ENCODE peak calls at places on chromosomes 11 and 22, in eight cellular contexts. I is neural progenitor cell, C is endothelial cell of umbilical vein, P is HCT116, E is Karpas-422, Q is GM12878, H is fibroblast of lung, W is hepatocyte. U is an unnamed sample.

GRCh38 chr11:3109434-3109833 is 52.2 kb upstream of the CARS1 start:
- DNase-seq in I (no peak), P (no peak), C (no peak), Q (no peak), E (no peak), H (no peak), W (no peak), U (no peak)

GRCh38 chr11:65278351-65278750 is 16.6 kb downstream of the POLA2 start:
- DNase-seq in H (no peak), I (no peak), W (no peak), P (no peak), Q (no peak), C (no peak), E (no peak), U (no peak)

GRCh38 chr11:122375687-122376399 is 259.8 kb upstream of the BLID start:
- DNase-seq in H (peak), I (no peak), P (peak), Q (peak), E (no peak), W (no peak), C (no peak), U (no peak)

GRCh38 chr11:103051158-103051801 is 40.7 kb downstream of the DCUN1D5 start:
- DNase-seq in H (no peak), E (no peak), Q (no peak), C (no peak), P (no peak), I (no peak), W (no peak), U (no peak)

GRCh38 chr11:126829716-126830115 is 170.9 kb downstream of the KIRREL3 start:
- DNase-seq in W (no peak), C (no peak), P (no peak), H (no peak), I (no peak), E (no peak), Q (no peak), U (no peak)

GRCh38 chr11:40271361-40271760 is 1188.1 kb downstream of the LRRC4C start:
- DNase-seq in C (no peak), I (no peak), Q (no peak), W (no peak), E (no peak), H (no peak), P (no peak), U (no peak)

GRCh38 chr11:118790357-118791014 is 478 bp downstream of the DDX6 start:
- DNase-seq in I (peak), H (peak), Q (peak), W (peak), C (peak), P (no peak), E (peak), U (peak)

GRCh38 chr11:71997594-71997993 is 1.1 kb upstream of the IL18BP start:
- DNase-seq in I (no peak), Q (no peak), P (no peak), E (no peak), H (no peak), C (no peak), W (no peak), U (no peak)

GRCh38 chr11:113289341-113290187 is 24.8 kb upstream of the TTC12 start:
- DNase-seq in E (peak), I (peak), P (peak), Q (peak), W (peak), H (peak), C (peak), U (peak)

GRCh38 chr22:50343541-50343935 is 411 bp downstream of the PPP6R2 start:
- DNase-seq in H (no peak), I (no peak), C (no peak), P (no peak), Q (no peak), E (peak), W (no peak), U (no peak)

GRCh38 chr22:19619144-19620009 is 94.9 kb upstream of the SEPTIN5 start:
- DNase-seq in C (peak), I (no peak), P (no peak), W (no peak), Q (peak), E (peak), H (no peak), U (peak)

GRCh38 chr11:47388697-47389576 is 10.6 kb upstream of the SPI1 start:
- DNase-seq in W (no peak), C (no peak), E (no peak), H (no peak), P (no peak), Q (no peak), I (no peak), U (no peak)

GRCh38 chr11:115944596-115944995 is 440.4 kb upstream of the CADM1 start:
- DNase-seq in C (no peak), P (no peak), Q (no peak), E (no peak), W (no peak), I (no peak), H (no peak), U (no peak)

GRCh38 chr11:63567044-63567840 is 4.1 kb upstream of the PLAAT2 start:
- DNase-seq in I (no peak), Q (peak), H (peak), E (no peak), C (peak), W (peak), P (peak), U (peak)

GRCh38 chr11:86034710-86035109 is 34.2 kb downstream of the PICALM start:
- DNase-seq in H (no peak), P (no peak), C (peak), W (no peak), I (no peak), E (no peak), Q (no peak), U (no peak)

GRCh38 chr11:1628506-1629325 is 859 bp upstream of the KRTAP5-5 start:
- DNase-seq in H (peak), Q (no peak), W (peak), P (no peak), I (peak), E (peak), C (peak), U (peak)

GRCh38 chr11:11882539-11882938 is 40.8 kb downstream of the USP47 start:
- DNase-seq in W (no peak), P (no peak), H (no peak), I (no peak), E (no peak), C (peak), Q (no peak), U (no peak)

GRCh38 chr22:17769716-17770082 is 4.6 kb downstream of the BID start:
- DNase-seq in E (no peak), H (no peak), C (no peak), I (no peak), W (no peak), Q (no peak), P (no peak), U (no peak)

GRCh38 chr22:17770180-17771077 is 3.8 kb downstream of the BID start:
- DNase-seq in W (no peak), I (no peak), P (no peak), E (no peak), Q (no peak), C (no peak), H (no peak), U (no peak)

GRCh38 chr22:17772249-17772962 is 1.9 kb downstream of the BID start:
- DNase-seq in I (no peak), W (no peak), P (no peak), C (no peak), Q (no peak), E (no peak), H (no peak), U (no peak)

GRCh38 chr22:17767236-17768065 is 6.8 kb downstream of the BID start:
- DNase-seq in I (no peak), E (no peak), C (no peak), Q (peak), H (no peak), P (no peak), W (no peak), U (no peak)

DNA sequence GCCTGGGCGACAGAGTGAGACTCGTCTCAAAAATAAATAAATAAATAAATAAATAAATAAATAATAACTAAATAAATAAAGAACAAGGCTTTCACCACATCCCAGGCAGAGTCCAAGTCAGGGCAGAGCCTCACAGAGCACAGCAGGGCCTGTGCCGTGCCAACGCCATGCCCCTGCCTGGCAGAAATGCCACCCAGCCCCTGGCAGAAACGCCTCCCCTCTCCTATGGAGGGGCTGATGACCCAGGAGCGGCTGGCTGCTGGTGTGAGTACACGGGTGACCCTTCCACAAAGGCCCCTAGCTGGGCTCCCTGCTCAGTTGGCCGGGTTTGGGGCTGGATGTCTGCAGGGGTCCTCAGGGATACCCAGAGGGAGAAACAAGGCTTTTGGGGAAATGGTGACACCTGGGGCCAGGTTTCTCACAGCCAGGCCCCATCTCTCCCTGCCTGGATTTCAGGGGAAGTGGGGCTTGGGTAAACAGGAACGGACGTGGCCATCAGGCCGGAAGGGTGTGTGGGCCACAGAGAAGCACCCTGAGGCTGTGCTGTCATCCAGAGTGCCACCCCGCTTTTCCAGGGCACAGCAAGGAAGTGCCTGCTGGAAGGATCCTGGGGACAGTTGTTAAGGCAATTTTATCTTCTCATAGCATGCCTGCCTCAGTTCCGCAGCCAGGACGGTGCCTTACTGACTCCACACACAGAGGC is 5.1 kb downstream of the BID start:
- DNase-seq in H (no peak), Q (no peak), P (no peak), W (no peak), E (no peak), C (no peak), I (no peak), U (no peak)
- H3K4me3 ChIP-seq in H (no peak), Q (no peak), P (no peak), W (no peak), E (no peak), C (no peak), I (no peak), U (no peak)

GRCh38 chr11:36399236-36399635 is 103.1 kb downstream of the PRR5L start:
- DNase-seq in Q (no peak), C (no peak), H (no peak), P (no peak), W (no peak), E (no peak), I (no peak), U (no peak)
- H2AFZ ChIP-seq in Q (no peak), C (no peak), H (no peak), P (no peak), W (no peak), E (no peak), I (no peak), U (no peak)

DNA sequence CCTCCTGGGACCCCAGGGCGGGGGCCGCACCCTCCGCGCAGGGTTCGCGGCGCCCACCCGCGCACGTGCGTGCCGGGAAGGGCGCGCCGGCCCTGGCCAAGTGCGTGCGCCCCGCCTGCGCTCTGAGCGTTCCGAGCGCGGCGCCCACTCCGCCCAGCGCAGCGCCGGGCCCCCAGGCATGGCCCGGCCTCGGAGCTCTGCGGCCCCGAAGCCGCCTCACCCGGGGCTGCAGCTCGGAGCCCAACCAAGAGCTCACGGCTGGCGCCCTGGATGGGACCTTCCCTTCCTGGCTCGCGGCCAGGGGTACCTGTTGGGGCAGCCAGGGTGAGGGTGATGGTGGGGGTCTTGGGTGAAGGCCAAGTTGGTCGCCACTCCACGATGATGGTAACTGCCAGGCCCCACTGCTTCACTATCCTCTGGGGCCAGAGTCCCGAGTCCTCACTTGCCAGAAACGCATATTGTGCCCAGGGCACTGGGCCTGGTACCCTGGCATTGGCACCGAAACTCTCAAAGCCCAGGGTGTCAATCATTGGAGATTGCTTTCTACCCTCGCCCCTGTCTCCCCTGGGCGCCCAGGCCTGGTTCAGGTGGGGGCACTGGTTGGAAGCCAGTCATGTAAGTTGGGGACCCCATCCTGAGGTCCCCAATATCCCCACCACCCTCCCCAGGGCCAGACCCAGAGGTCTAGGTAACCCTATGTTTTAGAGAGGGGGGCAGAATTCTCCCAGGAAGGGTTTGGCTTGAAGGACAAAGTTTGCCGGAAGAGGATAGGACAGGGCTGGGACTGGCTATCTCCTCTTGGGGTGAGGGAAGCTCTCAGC is 889 bp downstream of the ANO1 start:
- DNase-seq in W (no peak), H (no peak), I (peak), Q (no peak), C (no peak), E (no peak), P (no peak), U (no peak)
- H3K4me3 ChIP-seq in W (no peak), H (no peak), I (peak), Q (no peak), C (no peak), E (no peak), P (peak), U (no peak)

GRCh38 chr11:59555601-59556114 is 44.3 kb downstream of the OR4D9 start:
- DNase-seq in H (no peak), Q (no peak), E (no peak), C (no peak), W (no peak), I (no peak), P (no peak), U (no peak)

GRCh38 chr11:59559886-59560285 is 48.5 kb downstream of the OR4D9 start:
- DNase-seq in W (no peak), C (no peak), I (peak), E (no peak), H (no peak), Q (no peak), P (no peak), U (no peak)

GRCh38 chr11:59556115-59556882 is 45.0 kb downstream of the OR4D9 start:
- DNase-seq in Q (peak), I (peak), P (peak), E (peak), W (peak), H (peak), C (peak), U (peak)

GRCh38 chr11:59557940-59558643 is 46.8 kb downstream of the OR4D9 start:
- DNase-seq in H (peak), Q (no peak), E (no peak), I (peak), P (no peak), W (no peak), C (no peak), U (no peak)

GRCh38 chr11:59556883-59557205 is 45.5 kb downstream of the OR4D9 start:
- DNase-seq in Q (no peak), H (no peak), C (peak), E (peak), W (no peak), P (no peak), I (peak), U (no peak)
- H2AFZ ChIP-seq in Q (peak), H (peak), C (peak), E (peak), W (peak), P (peak), I (peak), U (peak)

GRCh38 chr11:133718238-133718637 is 127.1 kb downstream of the SPATA19 start:
- DNase-seq in Q (no peak), C (no peak), W (no peak), H (no peak), P (no peak), I (no peak), E (no peak), U (no peak)
- H3K4me3 ChIP-seq in Q (no peak), C (no peak), W (no peak), H (no peak), P (no peak), I (no peak), E (no peak), U (no peak)

DNA sequence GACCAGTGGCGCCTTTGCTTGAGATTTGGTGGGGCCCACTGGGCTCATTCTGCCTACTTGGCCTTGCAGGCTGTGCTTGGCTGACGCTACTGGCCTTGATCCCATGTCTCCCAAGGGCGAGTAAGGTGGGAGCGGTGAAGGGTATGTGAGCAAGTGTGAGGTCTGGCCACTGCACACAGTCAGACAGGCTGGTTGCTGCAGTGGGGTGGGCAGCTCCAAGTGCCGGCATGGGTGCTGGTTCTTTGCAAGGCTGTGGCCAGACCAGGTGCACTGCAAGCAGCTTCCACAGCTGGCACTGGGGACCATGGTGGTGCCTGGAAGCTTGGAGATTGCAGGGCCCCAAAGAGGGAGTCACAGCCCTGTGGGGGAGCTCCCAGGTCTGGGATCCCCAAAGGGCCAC is 33.4 kb upstream of the OR10G7 start:
- DNase-seq in P (no peak), C (no peak), Q (no peak), E (no peak), W (no peak), I (no peak), H (no peak), U (no peak)
- H2AFZ ChIP-seq in P (no peak), C (no peak), Q (no peak), E (no peak), W (no peak), I (no peak), H (no peak), U (no peak)

GRCh38 chr11:17543574-17544180 is 539 bp downstream of the USH1C start:
- DNase-seq in W (no peak), C (no peak), I (no peak), E (no peak), H (no peak), P (no peak), Q (no peak), U (no peak)

GRCh38 chr11:17546240-17546639 is 819 bp upstream of the OTOG start:
- DNase-seq in H (no peak), E (no peak), W (no peak), P (no peak), C (no peak), I (no peak), Q (no peak), U (no peak)

GRCh38 chr11:17543041-17543440 is 1.2 kb downstream of the USH1C start:
- DNase-seq in I (no peak), W (no peak), P (no peak), H (no peak), C (no peak), Q (no peak), E (no peak), U (no peak)

GRCh38 chr11:17542249-17542648 is 2.0 kb downstream of the USH1C start:
- DNase-seq in I (no peak), W (peak), P (no peak), C (no peak), E (no peak), Q (no peak), H (no peak), U (no peak)

GRCh38 chr11:17544181-17544622 is at the start of gene USH1C:
- DNase-seq in P (peak), C (no peak), I (peak), W (peak), H (no peak), E (no peak), Q (no peak), U (no peak)
- H3K4me3 ChIP-seq in P (peak), C (no peak), I (peak), W (peak), H (no peak), E (no peak), Q (no peak), U (no peak)

GRCh38 chr11:44695169-44695833 is 31.5 kb upstream of the TSPAN18 start:
- DNase-seq in C (no peak), W (no peak), Q (no peak), H (no peak), I (no peak), E (no peak), P (no peak), U (no peak)
- H2AFZ ChIP-seq in C (no peak), W (no peak), Q (no peak), H (no peak), I (no peak), E (no peak), P (no peak), U (no peak)

DNA sequence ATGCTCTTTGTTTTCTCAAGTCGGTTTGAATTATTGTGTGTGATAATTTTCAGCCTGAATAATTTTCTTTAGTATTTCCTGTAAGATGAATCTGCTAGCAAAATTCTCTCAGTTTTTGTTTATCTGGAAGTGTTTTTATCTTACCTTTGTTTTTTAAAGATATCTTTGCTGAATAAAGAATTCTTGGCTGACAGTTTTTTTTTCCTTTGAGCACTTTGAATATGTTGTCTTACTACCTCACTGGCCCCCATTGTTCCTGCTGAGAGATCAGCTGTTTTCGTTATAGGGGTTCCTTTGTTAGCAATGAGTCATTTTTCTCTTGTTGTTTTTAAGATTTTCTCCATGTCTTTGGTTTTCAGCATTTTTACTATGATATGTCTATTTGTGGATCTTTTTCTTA is 63.0 kb downstream of the HORMAD2 start:
- DNase-seq in H (no peak), W (no peak), C (no peak), I (no peak), E (no peak), P (no peak), Q (no peak), U (no peak)
- H3K4me3 ChIP-seq in H (no peak), W (no peak), C (no peak), I (no peak), E (no peak), P (no peak), Q (no peak), U (no peak)

DNA sequence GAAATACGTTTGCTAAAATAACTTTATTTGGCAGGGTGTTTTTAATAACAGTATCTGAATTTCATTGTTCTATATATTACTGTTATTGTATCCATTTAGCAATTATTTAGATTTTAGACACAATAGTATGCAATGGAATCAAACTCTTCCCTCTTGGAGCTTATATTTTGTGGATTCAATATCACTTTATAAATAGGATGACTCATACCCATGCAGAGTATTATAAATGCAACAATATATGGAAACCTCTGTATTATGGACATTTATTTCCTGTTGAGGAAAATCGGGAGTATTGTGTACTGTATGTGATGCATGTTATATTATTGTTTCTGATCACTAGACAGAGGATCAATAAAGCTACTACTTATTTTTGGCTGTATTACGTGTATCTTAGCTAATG is 721 bp downstream of the METTL15 start:
- DNase-seq in H (no peak), I (no peak), E (no peak), W (no peak), P (no peak), Q (no peak), C (peak), U (no peak)
- H2AFZ ChIP-seq in H (no peak), I (no peak), E (no peak), W (no peak), P (no peak), Q (no peak), C (no peak), U (peak)